ENCODE peak calls at places on chromosome 22, in six cellular contexts. Y, U, K, R, I and P are unnamed samples.

GRCh38 chr22:45885941-45886395 is 91.0 kb downstream of the WNT7B start:
- DNase-seq in Y (no peak), U (no peak), K (no peak), R (no peak), I (no peak), P (peak)

GRCh38 chr22:50319503-50319951 is 7.3 kb downstream of the DENND6B start:
- DNase-seq in Y (no peak), U (no peak), K (no peak), R (no peak), I (no peak), P (no peak)

GRCh38 chr22:44622147-44622427 is 79.9 kb upstream of the PRR5 start:
- DNase-seq in Y (peak), U (no peak), K (no peak), R (no peak), I (peak), P (no peak)

GRCh38 chr22:30016596-30016995 is 63.7 kb upstream of the HORMAD2 start:
- DNase-seq in Y (no peak), U (no peak), K (no peak), R (no peak), I (no peak), P (no peak)

GRCh38 chr22:30668306-30668655 is 606 bp upstream of the DUSP18 start:
- DNase-seq in Y (no peak), U (no peak), K (no peak), R (no peak), I (no peak), P (no peak)

GRCh38 chr22:44824271-44824670 is 71.9 kb downstream of the ARHGAP8 start:
- DNase-seq in Y (no peak), U (no peak), K (no peak), R (no peak), I (no peak), P (no peak)

GRCh38 chr22:21972293-21972779 is 10.3 kb downstream of the TOP3B start:
- DNase-seq in Y (peak), U (no peak), K (peak), R (no peak), I (peak), P (no peak)

GRCh38 chr22:20525048-20525447 is 17.6 kb downstream of the MED15 start:
- DNase-seq in Y (no peak), U (no peak), K (no peak), R (no peak), I (no peak), P (no peak)

GRCh38 chr22:42436402-42436801 is 4.2 kb upstream of the NFAM1 start:
- DNase-seq in Y (no peak), U (no peak), K (no peak), R (no peak), I (no peak), P (no peak)

GRCh38 chr22:42939941-42940653 is 74.9 kb downstream of the PACSIN2 start:
- DNase-seq in Y (no peak), U (no peak), K (peak), R (peak), I (peak), P (peak)

GRCh38 chr22:22086501-22087158 is 104.0 kb upstream of the TOP3B start:
- DNase-seq in Y (no peak), U (no peak), K (no peak), R (no peak), I (no peak), P (no peak)

GRCh38 chr22:29973269-29973668 is 90.3 kb downstream of the MTMR3 start:
- DNase-seq in Y (no peak), U (no peak), K (no peak), R (no peak), I (no peak), P (no peak)

GRCh38 chr22:45871721-45872120 is 105.2 kb downstream of the WNT7B start:
- DNase-seq in Y (no peak), U (no peak), K (no peak), R (no peak), I (no peak), P (no peak)

GRCh38 chr22:41231369-41231768 is 9.4 kb downstream of the CHADL start:
- DNase-seq in Y (no peak), U (no peak), K (no peak), R (no peak), I (no peak), P (no peak)

GRCh38 chr22:20109411-20110358 is 6.2 kb upstream of the RANBP1 start:
- DNase-seq in Y (no peak), U (no peak), K (no peak), R (no peak), I (no peak), P (no peak)

GRCh38 chr22:42459273-42460040 is 27.3 kb upstream of the NFAM1 start:
- DNase-seq in Y (no peak), U (no peak), K (peak), R (no peak), I (no peak), P (no peak)

GRCh38 chr22:29493636-29494035 is 13.6 kb downstream of the NEFH start:
- DNase-seq in Y (no peak), U (no peak), K (no peak), R (no peak), I (no peak), P (no peak)

GRCh38 chr22:44664149-44664548 is 37.9 kb upstream of the PRR5 start:
- DNase-seq in Y (peak), U (peak), K (peak), R (no peak), I (no peak), P (peak)

GRCh38 chr22:46064966-46065666 is 85.2 kb upstream of the PPARA start:
- DNase-seq in Y (no peak), U (peak), K (no peak), R (peak), I (no peak), P (no peak)

GRCh38 chr22:43004362-43005035 is 10.4 kb downstream of the PACSIN2 start:
- DNase-seq in Y (no peak), U (no peak), K (peak), R (no peak), I (peak), P (no peak)

GRCh38 chr22:47281126-47282106 is 519.0 kb downstream of the TBC1D22A start:
- DNase-seq in Y (no peak), U (no peak), K (no peak), R (no peak), I (no peak), P (no peak)

GRCh38 chr22:38706885-38707180 is 1.1 kb downstream of the GTPBP1 start:
- DNase-seq in Y (no peak), U (no peak), K (no peak), R (no peak), I (no peak), P (no peak)

GRCh38 chr22:41551882-41552582 is 7.8 kb upstream of the POLR3H start:
- DNase-seq in Y (no peak), U (no peak), K (no peak), R (no peak), I (no peak), P (no peak)

GRCh38 chr22:31141551-31141950 is 1.2 kb upstream of the PLA2G3 start:
- DNase-seq in Y (no peak), U (no peak), K (no peak), R (no peak), I (no peak), P (no peak)

GRCh38 chr22:47600791-47601400 is 838.4 kb downstream of the TBC1D22A start:
- DNase-seq in Y (no peak), U (no peak), K (no peak), R (no peak), I (no peak), P (no peak)

GRCh38 chr22:38740116-38740723 is 15.6 kb downstream of the SUN2 start:
- DNase-seq in Y (no peak), U (no peak), K (no peak), R (no peak), I (no peak), P (no peak)

GRCh38 chr22:38737302-38738060 is 18.3 kb downstream of the SUN2 start:
- DNase-seq in Y (no peak), U (no peak), K (no peak), R (peak), I (no peak), P (no peak)

GRCh38 chr22:40512426-40513136 is 123.9 kb downstream of the MRTFA start:
- DNase-seq in Y (no peak), U (peak), K (peak), R (peak), I (peak), P (no peak)

GRCh38 chr22:45212306-45212709 is 28.4 kb downstream of the KIAA0930 start:
- DNase-seq in Y (no peak), U (peak), K (peak), R (peak), I (peak), P (peak)

GRCh38 chr22:31646186-31647019 is 15.6 kb downstream of the PISD start:
- DNase-seq in Y (no peak), U (peak), K (peak), R (peak), I (peak), P (peak)

GRCh38 chr22:32713737-32714457 is 87.6 kb upstream of the TIMP3 start:
- DNase-seq in Y (no peak), U (no peak), K (no peak), R (no peak), I (no peak), P (no peak)

GRCh38 chr22:40676644-40677043 is 2.6 kb upstream of the MCHR1 start:
- DNase-seq in Y (no peak), U (no peak), K (no peak), R (peak), I (no peak), P (no peak)

GRCh38 chr22:20435436-20436308 is 2.0 kb downstream of the SCARF2 start:
- DNase-seq in Y (no peak), U (no peak), K (no peak), R (no peak), I (no peak), P (no peak)

GRCh38 chr22:43951966-43952365 is 3.3 kb upstream of the SAMM50 start:
- DNase-seq in Y (no peak), U (no peak), K (no peak), R (no peak), I (no peak), P (no peak)

GRCh38 chr22:20957691-20958440 is 9.2 kb upstream of the AIFM3 start:
- DNase-seq in Y (no peak), U (no peak), K (peak), R (no peak), I (peak), P (peak)

GRCh38 chr22:29567338-29567737 is 13.6 kb downstream of the NIPSNAP1 start:
- DNase-seq in Y (no peak), U (no peak), K (no peak), R (no peak), I (no peak), P (no peak)

GRCh38 chr22:35899736-35900135 is 128.9 kb downstream of the RBFOX2 start:
- DNase-seq in Y (no peak), U (no peak), K (no peak), R (no peak), I (no peak), P (no peak)
- H3K27ac ChIP-seq in Y (no peak), U (peak), K (peak), R (peak), I (peak), P (no peak)

GRCh38 chr22:17366830-17367229 is 2.4 kb upstream of the CECR2 start:
- DNase-seq in Y (no peak), U (peak), K (peak), R (no peak), I (peak), P (no peak)
- H3K27ac ChIP-seq in Y (no peak), U (no peak), K (no peak), R (no peak), I (no peak), P (no peak)

GRCh38 chr22:27476318-27476717 is 325.2 kb downstream of the MN1 start:
- DNase-seq in Y (no peak), U (no peak), K (no peak), R (no peak), I (no peak), P (no peak)
- H3K27ac ChIP-seq in Y (no peak), U (no peak), K (peak), R (peak), I (peak), P (no peak)

GRCh38 chr22:23306438-23306921 is 126.2 kb downstream of the BCR start:
- DNase-seq in Y (no peak), U (peak), K (no peak), R (peak), I (no peak), P (peak)
- H3K27ac ChIP-seq in Y (no peak), U (peak), K (peak), R (no peak), I (no peak), P (peak)

GRCh38 chr22:23781533-23781932 is 5.2 kb upstream of the SMARCB1 start:
- DNase-seq in Y (no peak), U (no peak), K (peak), R (peak), I (peak), P (no peak)

GRCh38 chr22:23779731-23780130 is 7.0 kb upstream of the SMARCB1 start:
- DNase-seq in Y (no peak), U (no peak), K (no peak), R (no peak), I (no peak), P (no peak)

GRCh38 chr22:23780146-23780748 is 6.5 kb upstream of the SMARCB1 start:
- DNase-seq in Y (no peak), U (no peak), K (no peak), R (no peak), I (no peak), P (no peak)

GRCh38 chr22:23782649-23783048 is 4.1 kb upstream of the SMARCB1 start:
- DNase-seq in Y (no peak), U (no peak), K (no peak), R (no peak), I (no peak), P (no peak)

DNA sequence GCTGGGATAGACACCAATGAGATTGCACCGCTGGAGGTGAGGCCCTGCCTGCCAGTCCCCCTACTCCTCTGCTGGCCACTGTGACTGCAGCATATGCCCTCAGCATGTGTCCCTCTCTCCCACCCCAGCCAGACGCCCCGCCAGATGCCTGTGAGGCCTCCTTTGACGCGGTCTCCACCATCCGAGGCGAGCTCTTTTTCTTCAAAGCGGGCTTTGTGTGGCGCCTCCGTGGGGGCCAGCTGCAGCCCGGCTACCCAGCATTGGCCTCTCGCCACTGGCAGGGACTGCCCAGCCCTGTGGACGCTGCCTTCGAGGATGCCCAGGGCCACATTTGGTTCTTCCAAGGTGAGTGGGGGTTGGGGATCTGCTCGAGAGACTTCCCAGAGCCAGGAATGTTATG is 5.7 kb upstream of the SMARCB1 start:
- DNase-seq in Y (no peak), U (no peak), K (no peak), R (no peak), I (no peak), P (no peak)
- H3K27ac ChIP-seq in Y (no peak), U (no peak), K (peak), R (peak), I (no peak), P (no peak)

GRCh38 chr22:37456351-37456750 is 29.1 kb upstream of the ELFN2 start:
- DNase-seq in Y (no peak), U (no peak), K (no peak), R (no peak), I (no peak), P (no peak)

GRCh38 chr22:37453696-37454095 is 26.4 kb upstream of the ELFN2 start:
- DNase-seq in Y (no peak), U (no peak), K (no peak), R (no peak), I (no peak), P (no peak)

GRCh38 chr22:37455896-37456295 is 28.6 kb upstream of the ELFN2 start:
- DNase-seq in Y (no peak), U (no peak), K (no peak), R (no peak), I (no peak), P (no peak)

GRCh38 chr22:37457093-37457893 is 28.9 kb downstream of the MFNG start:
- DNase-seq in Y (peak), U (peak), K (peak), R (peak), I (peak), P (peak)

GRCh38 chr22:37454857-37455686 is 27.8 kb upstream of the ELFN2 start:
- DNase-seq in Y (no peak), U (no peak), K (peak), R (peak), I (peak), P (no peak)
- H3K27ac ChIP-seq in Y (no peak), U (no peak), K (peak), R (peak), I (peak), P (no peak)

GRCh38 chr22:37030560-37031281 is 11.2 kb downstream of the MPST start:
- DNase-seq in Y (no peak), U (no peak), K (no peak), R (no peak), I (no peak), P (no peak)

GRCh38 chr22:37032134-37032534 is 12.6 kb downstream of the MPST start:
- DNase-seq in Y (no peak), U (no peak), K (peak), R (no peak), I (no peak), P (no peak)

GRCh38 chr22:37033605-37034430 is 14.3 kb downstream of the MPST start:
- DNase-seq in Y (no peak), U (no peak), K (peak), R (no peak), I (no peak), P (no peak)

GRCh38 chr22:37028692-37029674 is 9.4 kb downstream of the MPST start:
- DNase-seq in Y (no peak), U (no peak), K (no peak), R (no peak), I (no peak), P (no peak)

DNA sequence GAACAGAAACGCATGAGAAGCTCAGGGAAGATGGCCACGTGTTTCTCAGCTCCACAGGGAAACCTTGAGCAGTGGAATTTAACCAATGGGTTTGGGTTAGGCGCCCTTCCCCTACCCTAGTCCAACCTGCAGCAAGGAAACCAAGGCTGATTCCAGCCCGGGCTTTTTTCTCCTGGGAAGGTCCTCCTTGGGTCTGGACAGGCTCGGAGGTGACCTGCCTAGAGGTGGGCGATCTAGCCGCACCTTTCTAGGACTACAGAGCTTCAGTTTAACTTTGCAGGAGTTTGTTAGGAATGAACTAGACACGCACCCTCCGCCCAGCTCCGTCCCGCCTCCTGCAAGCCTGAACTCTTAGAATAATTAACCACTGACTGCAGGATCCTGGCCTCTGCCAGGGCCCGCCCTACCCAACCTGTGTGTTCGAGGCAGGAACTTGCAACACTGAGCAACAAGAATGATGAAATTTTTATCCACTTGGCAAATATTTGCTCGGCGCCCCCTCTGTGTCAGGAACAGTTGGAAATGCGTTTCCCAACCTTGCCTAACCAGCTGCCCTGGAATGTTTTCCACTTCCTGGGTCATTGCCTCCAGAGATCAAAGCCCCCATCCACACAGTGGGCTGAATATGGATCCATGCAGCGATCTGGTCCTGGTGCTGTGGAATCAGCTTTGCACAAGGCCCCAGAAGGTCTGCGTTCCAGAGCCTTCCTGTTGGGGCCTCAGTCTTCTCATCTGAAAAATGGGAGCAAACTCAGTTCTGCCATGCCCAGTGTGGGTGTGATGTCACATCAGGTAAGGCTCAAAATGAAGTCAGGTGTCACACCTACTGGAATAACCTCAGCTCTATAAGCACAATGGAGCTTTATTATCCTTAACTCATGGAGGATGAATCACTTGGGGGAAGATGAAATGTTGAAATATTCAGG is 13.3 kb downstream of the MPST start:
- DNase-seq in Y (no peak), U (peak), K (peak), R (peak), I (peak), P (no peak)
- H3K27ac ChIP-seq in Y (no peak), U (no peak), K (peak), R (peak), I (peak), P (no peak)